ENCODE peak calls at places on chromosomes 11 and 22, in four cellular contexts. L is dorsolateral prefrontal cortex, C is astrocyte, W is fibroblast of the aortic adventitia. X is an unnamed sample.

GRCh38 chr22:33568934-33569496 is 351.3 kb downstream of the LARGE1 start:
- DNase-seq in L (no peak), C (no peak), W (no peak), X (no peak)

GRCh38 chr11:14288189-14288935 is 70.6 kb downstream of the RRAS2 start:
- DNase-seq in L (no peak), C (peak), W (peak), X (no peak)

GRCh38 chr22:39514373-39514973 is 5.9 kb upstream of the ATF4 start:
- DNase-seq in L (peak), C (no peak), W (peak), X (peak)

GRCh38 chr22:30474683-30475424 is 3.0 kb upstream of the SEC14L3 start:
- DNase-seq in L (no peak), C (no peak), W (no peak), X (no peak)

GRCh38 chr11:69772646-69773045 is 2.5 kb downstream of the FGF4 start:
- DNase-seq in L (no peak), C (no peak), W (no peak), X (no peak)

GRCh38 chr11:134356656-134357544 is 25.1 kb downstream of the GLB1L2 start:
- DNase-seq in L (no peak), C (no peak), W (no peak), X (no peak)

GRCh38 chr11:1943977-1944376 is 3.2 kb upstream of the MRPL23 start:
- DNase-seq in L (no peak), C (peak), W (peak), X (peak)

GRCh38 chr11:57364851-57365660 is 15.9 kb downstream of the PRG3 start:
- DNase-seq in L (no peak), C (no peak), W (no peak), X (no peak)

GRCh38 chr11:47130541-47130940 is 46.1 kb downstream of the ARFGAP2 start:
- DNase-seq in L (no peak), C (no peak), W (no peak), X (no peak)

GRCh38 chr11:68282141-68282860 is 10.5 kb upstream of the C11orf24 start:
- DNase-seq in L (no peak), C (no peak), W (no peak), X (no peak)

GRCh38 chr11:70240337-70240736 is 30.2 kb upstream of the PPFIA1 start:
- DNase-seq in L (no peak), C (no peak), W (no peak), X (no peak)

GRCh38 chr22:36510384-36510783 is 3.5 kb upstream of the FOXRED2 start:
- DNase-seq in L (no peak), C (no peak), W (no peak), X (no peak)

GRCh38 chr11:129723146-129723963 is 92.3 kb upstream of the TMEM45B start:
- DNase-seq in L (no peak), C (no peak), W (no peak), X (no peak)

GRCh38 chr22:36075230-36075629 is 46.6 kb upstream of the RBFOX2 start:
- DNase-seq in L (no peak), C (no peak), W (no peak), X (no peak)

GRCh38 chr11:129277216-129277838 is 85.2 kb upstream of the ARHGAP32 start:
- DNase-seq in L (no peak), C (no peak), W (peak), X (no peak)

GRCh38 chr11:120086651-120087050 is 51.3 kb downstream of the TRIM29 start:
- DNase-seq in L (no peak), C (no peak), W (no peak), X (no peak)

GRCh38 chr11:112166561-112166960 is 611 bp upstream of the TEX12 start:
- DNase-seq in L (no peak), C (peak), W (peak), X (no peak)

GRCh38 chr11:64858467-64859401 is 14.3 kb upstream of the CDC42BPG start:
- DNase-seq in L (no peak), C (no peak), W (no peak), X (no peak)

GRCh38 chr11:116072776-116073175 is 568.6 kb upstream of the CADM1 start:
- DNase-seq in L (no peak), C (no peak), W (no peak), X (peak)
- TF ChIP-seq CTCF in L (no peak), C (peak), W (no peak), X (peak)

GRCh38 chr11:61694971-61695706 is 14.9 kb downstream of the DAGLA start:
- DNase-seq in L (no peak), C (no peak), W (no peak), X (no peak)

GRCh38 chr11:61696602-61697001 is 16.4 kb downstream of the DAGLA start:
- DNase-seq in L (no peak), C (no peak), W (no peak), X (no peak)

GRCh38 chr11:61693897-61694840 is 14.0 kb downstream of the DAGLA start:
- DNase-seq in L (no peak), C (no peak), W (no peak), X (no peak)

GRCh38 chr11:61697093-61697492 is 16.9 kb downstream of the DAGLA start:
- DNase-seq in L (no peak), C (no peak), W (no peak), X (no peak)

GRCh38 chr11:61695917-61696316 is 15.7 kb downstream of the DAGLA start:
- DNase-seq in L (no peak), C (peak), W (peak), X (no peak)
- TF ChIP-seq CTCF in L (no peak), C (no peak), W (no peak), X (no peak)

DNA sequence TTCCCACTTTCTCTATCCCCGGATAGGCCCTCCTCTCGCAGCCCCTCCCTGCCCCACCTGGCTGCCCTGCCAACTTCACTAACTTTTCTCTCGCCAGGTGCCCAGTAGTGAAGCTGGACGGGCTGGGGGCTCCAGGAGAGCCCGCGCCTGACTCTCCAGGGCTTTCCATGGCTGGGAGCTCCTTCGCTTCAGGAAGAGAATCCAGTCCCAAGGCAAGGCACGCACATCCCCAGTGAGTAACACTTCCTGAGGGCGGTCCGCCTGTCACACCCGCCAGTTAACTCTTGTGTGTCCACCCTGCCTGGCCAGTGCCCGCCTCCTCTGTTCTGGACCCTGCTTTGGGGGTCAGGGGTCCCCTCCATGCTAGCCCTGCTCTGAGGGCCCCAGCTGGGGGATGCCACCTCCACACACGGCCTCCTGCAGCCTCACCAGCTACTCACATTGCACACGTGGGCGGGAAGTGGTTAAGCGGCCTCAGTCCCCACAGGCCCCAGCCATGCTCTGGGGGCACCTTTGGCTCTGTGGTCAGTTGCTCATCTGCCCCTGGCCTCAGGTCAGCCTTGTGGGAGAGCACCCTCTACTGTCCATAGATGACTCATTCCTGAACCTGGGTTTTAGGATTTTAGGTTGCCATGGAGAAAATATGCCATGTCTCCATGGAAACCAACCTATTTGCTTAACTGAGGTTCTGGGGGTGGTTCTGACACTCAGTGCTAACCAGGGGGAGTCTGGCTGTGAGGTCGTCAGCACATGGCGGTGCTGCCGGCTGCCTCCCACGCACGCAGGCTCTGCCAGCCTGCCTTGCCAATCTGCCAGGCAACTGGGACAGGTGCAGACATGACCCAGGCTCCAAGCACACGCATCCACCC is at the start of gene RIN1:
- DNase-seq in L (peak), C (peak), W (peak), X (peak)
- TF ChIP-seq CTCF in L (peak), C (no peak), W (peak), X (peak)

GRCh38 chr22:20102203-20102780 is 13.6 kb upstream of the RANBP1 start:
- DNase-seq in L (no peak), C (no peak), W (no peak), X (no peak)
- TF ChIP-seq CTCF in L (no peak), C (no peak), W (no peak), X (no peak)

GRCh38 chr11:19557720-19558140 is 154.9 kb upstream of the NAV2 start:
- DNase-seq in L (peak), C (peak), W (peak), X (peak)
- TF ChIP-seq CTCF in L (peak), C (peak), W (peak), X (peak)

DNA sequence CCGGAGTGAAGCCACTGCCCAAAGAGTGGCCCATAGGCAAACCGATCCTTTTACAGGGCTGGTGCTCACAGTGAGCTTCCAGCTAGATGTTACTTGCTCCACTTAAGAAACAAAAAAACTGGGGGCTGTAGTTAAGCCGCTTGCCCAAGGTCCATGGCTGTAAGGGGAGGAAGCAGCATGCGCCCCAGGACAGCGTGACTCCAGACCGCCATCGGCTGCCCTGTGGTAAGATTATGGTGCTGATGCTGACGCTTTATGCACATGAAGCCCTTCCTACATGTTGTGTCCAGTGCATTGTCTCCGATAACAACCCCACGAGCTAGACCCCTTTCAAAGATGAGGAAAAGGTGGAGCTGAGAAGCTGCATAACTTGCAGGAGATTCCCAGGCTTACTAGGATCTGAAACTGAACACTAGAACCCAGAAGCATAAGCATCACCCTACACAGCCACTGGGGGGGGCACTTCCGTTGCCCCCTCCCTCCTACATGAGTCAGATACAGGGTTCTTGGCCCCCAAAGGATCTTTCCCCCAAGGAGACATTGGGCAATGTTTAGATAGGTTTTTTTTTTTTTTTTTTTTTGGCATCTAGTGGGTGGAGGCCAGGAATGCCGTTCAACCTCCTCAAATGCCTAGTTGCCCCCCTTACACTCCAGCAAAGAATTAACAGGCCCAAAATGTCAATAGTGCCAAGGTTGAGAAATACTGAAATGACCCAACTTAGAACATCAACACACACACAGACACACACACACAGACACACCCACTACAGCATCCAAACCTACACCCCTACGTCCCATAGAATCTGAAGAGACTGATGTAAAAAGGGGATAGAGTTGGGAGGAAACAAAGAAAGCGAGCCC is 53.9 kb downstream of the MN1 start:
- DNase-seq in L (no peak), C (no peak), W (peak), X (no peak)
- TF ChIP-seq CTCF in L (no peak), C (peak), W (peak), X (no peak)

DNA sequence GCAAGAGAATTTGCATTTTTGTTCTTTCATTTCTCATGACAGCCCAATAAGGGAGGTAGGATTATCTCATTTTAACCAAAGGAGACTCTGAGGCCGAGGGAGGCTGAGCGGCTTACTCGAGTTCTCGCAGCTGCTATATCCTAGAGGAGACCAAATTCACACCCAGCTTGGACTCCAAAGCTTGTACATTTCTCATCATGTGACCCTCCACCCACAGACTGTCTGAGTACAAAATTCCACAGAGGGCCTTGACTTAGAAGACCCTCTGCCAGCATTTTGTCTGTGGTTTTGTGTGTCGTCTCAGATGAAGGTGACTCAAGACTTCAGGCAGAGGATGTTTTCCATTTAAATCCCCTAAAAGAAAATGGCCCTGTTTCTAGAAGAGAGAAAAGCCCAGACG is 305.1 kb downstream of the NTM start:
- DNase-seq in L (peak), C (peak), W (peak), X (no peak)
- TF ChIP-seq CTCF in L (no peak), C (no peak), W (no peak), X (no peak)

DNA sequence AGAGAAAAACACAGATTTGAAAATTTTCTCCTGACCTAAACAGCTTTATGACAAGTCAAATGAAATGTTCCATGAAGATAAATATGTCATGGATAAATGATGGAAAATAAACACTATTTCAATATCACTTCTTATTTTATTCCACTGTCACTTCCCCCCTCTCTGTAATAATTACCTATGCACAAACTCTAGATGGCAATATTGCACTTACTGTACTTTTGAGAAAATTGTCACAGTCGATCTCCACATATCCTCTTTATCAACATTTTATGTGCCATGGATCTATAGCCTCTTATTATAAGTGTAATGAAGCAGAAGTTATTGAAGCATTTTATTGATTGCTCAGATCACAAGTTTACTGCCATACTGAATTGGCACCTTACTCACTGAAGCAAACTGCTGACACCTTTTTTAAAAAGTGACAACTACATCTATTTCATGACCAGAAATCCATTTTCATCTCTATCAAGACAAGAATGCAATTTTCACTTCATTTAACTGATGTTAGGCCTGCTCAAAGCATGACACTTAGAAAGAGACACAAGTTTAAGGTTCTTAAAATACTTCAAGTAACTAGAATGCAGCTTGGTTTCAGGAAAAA is 133.4 kb downstream of the DCDC1 start:
- DNase-seq in L (no peak), C (no peak), W (peak), X (no peak)
- TF ChIP-seq CTCF in L (peak), C (peak), W (peak), X (no peak)

GRCh38 chr11:43931717-43932039 is 10.8 kb upstream of the C11orf96 start:
- DNase-seq in L (no peak), C (no peak), W (no peak), X (no peak)
- TF ChIP-seq CTCF in L (no peak), C (no peak), W (peak), X (no peak)